ENCODE peak calls at places on chromosomes 6 and 20, in six cellular contexts. One of them, this sample, is unnamed. For H3K4me1, the result is how much of the 10 kb centered on the place peaks cover.

GRCh38 chr6:53043626-53044025 is 21.6 kb upstream of the FBXO9 start:
- DNase-seq in A549: no peak
- DNase-seq in ovary: no peak
- DNase-seq in SK-N-SH: no peak
- DNase-seq in tibial nerve: no peak
- DNase-seq in K562: no peak
- DNase-seq in this sample: no peak

GRCh38 chr6:92274588-92274987 is 1144.8 kb downstream of the EPHA7 start:
- DNase-seq in A549: no peak
- DNase-seq in ovary: no peak
- DNase-seq in SK-N-SH: no peak
- DNase-seq in tibial nerve: no peak
- DNase-seq in K562: no peak
- DNase-seq in this sample: no peak

GRCh38 chr6:35173068-35174042 is 32.2 kb upstream of the TCP11 start:
- DNase-seq in A549: no peak
- DNase-seq in ovary: no peak
- DNase-seq in SK-N-SH: no peak
- DNase-seq in tibial nerve: no peak
- DNase-seq in K562: no peak
- DNase-seq in this sample: no peak

GRCh38 chr20:59837623-59838394 is 95.6 kb downstream of the SYCP2 start:
- DNase-seq in A549: no peak
- DNase-seq in ovary: no peak
- DNase-seq in SK-N-SH: no peak
- DNase-seq in tibial nerve: no peak
- DNase-seq in K562: no peak
- DNase-seq in this sample: no peak

GRCh38 chr6:32685603-32686002 is 19.1 kb upstream of the HLA-DQB1 start:
- DNase-seq in A549: no peak
- DNase-seq in ovary: no peak
- DNase-seq in SK-N-SH: no peak
- DNase-seq in tibial nerve: no peak
- DNase-seq in K562: no peak
- DNase-seq in this sample: no peak

GRCh38 chr6:39365281-39366074 is 43.0 kb upstream of the KCNK16 start:
- DNase-seq in A549: no peak
- DNase-seq in ovary: no peak
- DNase-seq in SK-N-SH: no peak
- DNase-seq in tibial nerve: no peak
- DNase-seq in K562: no peak
- DNase-seq in this sample: no peak

GRCh38 chr20:10217517-10218410 is 866 bp upstream of the SNAP25 start:
- DNase-seq in A549: peak
- DNase-seq in ovary: peak
- DNase-seq in SK-N-SH: peak
- DNase-seq in tibial nerve: no peak
- DNase-seq in K562: no peak
- DNase-seq in this sample: no peak

GRCh38 chr20:10476319-10476724 is 41.2 kb downstream of the SLX4IP start:
- DNase-seq in A549: no peak
- DNase-seq in ovary: no peak
- DNase-seq in SK-N-SH: no peak
- DNase-seq in tibial nerve: no peak
- DNase-seq in K562: peak
- DNase-seq in this sample: no peak

GRCh38 chr20:47544240-47544639 is 42.6 kb downstream of the NCOA3 start:
- DNase-seq in A549: no peak
- DNase-seq in ovary: no peak
- DNase-seq in SK-N-SH: no peak
- DNase-seq in tibial nerve: no peak
- DNase-seq in K562: no peak
- DNase-seq in this sample: no peak

GRCh38 chr20:35318502-35319157 is 26.4 kb upstream of the FAM83C start:
- DNase-seq in A549: peak
- DNase-seq in ovary: no peak
- DNase-seq in SK-N-SH: no peak
- DNase-seq in tibial nerve: no peak
- DNase-seq in K562: no peak
- DNase-seq in this sample: peak

GRCh38 chr20:59583428-59584277 is 20.7 kb upstream of the PHACTR3 start:
- DNase-seq in A549: no peak
- DNase-seq in ovary: peak
- DNase-seq in SK-N-SH: no peak
- DNase-seq in tibial nerve: peak
- DNase-seq in K562: no peak
- DNase-seq in this sample: peak

GRCh38 chr20:38152175-38153010 is 12.7 kb downstream of the TGM2 start:
- DNase-seq in A549: peak
- DNase-seq in ovary: peak
- DNase-seq in SK-N-SH: peak
- DNase-seq in tibial nerve: peak
- DNase-seq in K562: no peak
- DNase-seq in this sample: peak

GRCh38 chr20:50594231-50594590 is 84.0 kb downstream of the PTPN1 start:
- DNase-seq in A549: no peak
- DNase-seq in ovary: no peak
- DNase-seq in SK-N-SH: no peak
- DNase-seq in tibial nerve: no peak
- DNase-seq in K562: no peak
- DNase-seq in this sample: no peak

GRCh38 chr20:57393321-57394086 is 2.3 kb downstream of the RBM38 start:
- DNase-seq in A549: no peak
- DNase-seq in ovary: peak
- DNase-seq in SK-N-SH: no peak
- DNase-seq in tibial nerve: no peak
- DNase-seq in K562: no peak
- DNase-seq in this sample: no peak

GRCh38 chr6:163327936-163328335 is 86.6 kb upstream of the QKI start:
- DNase-seq in A549: no peak
- DNase-seq in ovary: no peak
- DNase-seq in SK-N-SH: peak
- DNase-seq in tibial nerve: no peak
- DNase-seq in K562: no peak
- DNase-seq in this sample: no peak

GRCh38 chr6:6461138-6461537 is 127.4 kb upstream of the LY86 start:
- DNase-seq in A549: no peak
- DNase-seq in ovary: no peak
- DNase-seq in SK-N-SH: no peak
- DNase-seq in tibial nerve: no peak
- DNase-seq in K562: no peak
- DNase-seq in this sample: no peak

GRCh38 chr6:105740946-105741605 is 338.2 kb upstream of the PREP start:
- DNase-seq in A549: no peak
- DNase-seq in ovary: no peak
- DNase-seq in SK-N-SH: no peak
- DNase-seq in tibial nerve: no peak
- DNase-seq in K562: no peak
- DNase-seq in this sample: no peak

GRCh38 chr6:21648475-21649050 is 55.0 kb downstream of the SOX4 start:
- DNase-seq in A549: no peak
- DNase-seq in ovary: no peak
- DNase-seq in SK-N-SH: no peak
- DNase-seq in tibial nerve: no peak
- DNase-seq in K562: no peak
- DNase-seq in this sample: no peak

GRCh38 chr6:17365961-17366360 is 27.4 kb upstream of the CAP2 start:
- DNase-seq in A549: no peak
- DNase-seq in ovary: no peak
- DNase-seq in SK-N-SH: no peak
- DNase-seq in tibial nerve: no peak
- DNase-seq in K562: no peak
- DNase-seq in this sample: no peak

GRCh38 chr6:156933201-156934053 is 156.2 kb downstream of the ARID1B start:
- DNase-seq in A549: no peak
- DNase-seq in ovary: no peak
- DNase-seq in SK-N-SH: no peak
- DNase-seq in tibial nerve: no peak
- DNase-seq in K562: no peak
- DNase-seq in this sample: peak

GRCh38 chr6:140281794-140282193 is 907.3 kb upstream of the CITED2 start:
- DNase-seq in A549: no peak
- DNase-seq in ovary: no peak
- DNase-seq in SK-N-SH: no peak
- DNase-seq in tibial nerve: no peak
- DNase-seq in K562: no peak
- DNase-seq in this sample: no peak

GRCh38 chr6:28152531-28152930 is 10.8 kb downstream of the ZKSCAN8 start:
- DNase-seq in A549: no peak
- DNase-seq in ovary: no peak
- DNase-seq in SK-N-SH: no peak
- DNase-seq in tibial nerve: no peak
- DNase-seq in K562: no peak
- DNase-seq in this sample: no peak

GRCh38 chr20:23086931-23087411 is 847 bp upstream of the CD93 start:
- DNase-seq in A549: no peak
- DNase-seq in ovary: no peak
- DNase-seq in SK-N-SH: no peak
- DNase-seq in tibial nerve: no peak
- DNase-seq in K562: no peak
- DNase-seq in this sample: no peak

GRCh38 chr6:37680668-37681067 is 17.0 kb downstream of the MDGA1 start:
- DNase-seq in A549: no peak
- DNase-seq in ovary: no peak
- DNase-seq in SK-N-SH: no peak
- DNase-seq in tibial nerve: no peak
- DNase-seq in K562: no peak
- DNase-seq in this sample: no peak

GRCh38 chr20:20864346-20865096 is 152.1 kb upstream of the RALGAPA2 start:
- DNase-seq in A549: peak
- DNase-seq in ovary: no peak
- DNase-seq in SK-N-SH: no peak
- DNase-seq in tibial nerve: no peak
- DNase-seq in K562: no peak
- DNase-seq in this sample: no peak

GRCh38 chr6:118908441-118908840 is 14.5 kb downstream of the ASF1A start:
- DNase-seq in A549: no peak
- DNase-seq in ovary: no peak
- DNase-seq in SK-N-SH: no peak
- DNase-seq in tibial nerve: no peak
- DNase-seq in K562: no peak
- DNase-seq in this sample: no peak

GRCh38 chr6:44456070-44456965 is 68.8 kb downstream of the CDC5L start:
- DNase-seq in A549: peak
- DNase-seq in ovary: peak
- DNase-seq in SK-N-SH: peak
- DNase-seq in tibial nerve: no peak
- DNase-seq in K562: peak
- DNase-seq in this sample: peak

GRCh38 chr6:5287966-5288297 is 26.6 kb downstream of the FARS2 start:
- DNase-seq in A549: no peak
- DNase-seq in ovary: no peak
- DNase-seq in SK-N-SH: no peak
- DNase-seq in tibial nerve: no peak
- DNase-seq in K562: no peak
- DNase-seq in this sample: no peak

GRCh38 chr6:5285526-5285925 is 24.2 kb downstream of the FARS2 start:
- DNase-seq in A549: no peak
- DNase-seq in ovary: no peak
- DNase-seq in SK-N-SH: no peak
- DNase-seq in tibial nerve: no peak
- DNase-seq in K562: no peak
- DNase-seq in this sample: no peak

GRCh38 chr6:5287205-5287965 is 26.1 kb downstream of the FARS2 start:
- DNase-seq in A549: no peak
- DNase-seq in ovary: no peak
- DNase-seq in SK-N-SH: no peak
- DNase-seq in tibial nerve: no peak
- DNase-seq in K562: no peak
- DNase-seq in this sample: no peak

GRCh38 chr6:5285081-5285480 is 23.8 kb downstream of the FARS2 start:
- DNase-seq in A549: no peak
- DNase-seq in ovary: no peak
- DNase-seq in SK-N-SH: no peak
- DNase-seq in tibial nerve: no peak
- DNase-seq in K562: no peak
- DNase-seq in this sample: no peak

GRCh38 chr6:5286780-5287179 is 25.5 kb downstream of the FARS2 start:
- DNase-seq in A549: no peak
- DNase-seq in ovary: no peak
- DNase-seq in SK-N-SH: no peak
- DNase-seq in tibial nerve: no peak
- DNase-seq in K562: no peak
- DNase-seq in this sample: no peak
- H3K4me1 ChIP-seq in A549: under half
- H3K4me1 ChIP-seq in ovary: under half
- H3K4me1 ChIP-seq in SK-N-SH: under half
- H3K4me1 ChIP-seq in tibial nerve: under half
- H3K4me1 ChIP-seq in K562: under half
- H3K4me1 ChIP-seq in this sample: under half

GRCh38 chr20:62219992-62220665 is at the start of gene HRH3:
- DNase-seq in A549: no peak
- DNase-seq in ovary: peak
- DNase-seq in SK-N-SH: peak
- DNase-seq in tibial nerve: no peak
- DNase-seq in K562: peak
- DNase-seq in this sample: peak
- H3K27ac ChIP-seq in A549: no peak
- H3K27ac ChIP-seq in ovary: no peak
- H3K27ac ChIP-seq in SK-N-SH: no peak
- H3K27ac ChIP-seq in tibial nerve: no peak
- H3K27ac ChIP-seq in K562: no peak
- H3K27ac ChIP-seq in this sample: no peak

GRCh38 chr20:41897708-41898107 is 279.5 kb upstream of the CHD6 start:
- DNase-seq in A549: no peak
- DNase-seq in ovary: no peak
- DNase-seq in SK-N-SH: no peak
- DNase-seq in tibial nerve: no peak
- DNase-seq in K562: no peak
- DNase-seq in this sample: no peak
- TF ChIP-seq EP300 in A549: no peak
- TF ChIP-seq EP300 in ovary: no peak
- TF ChIP-seq EP300 in SK-N-SH: no peak
- TF ChIP-seq EP300 in tibial nerve: no peak
- TF ChIP-seq EP300 in K562: no peak
- TF ChIP-seq EP300 in this sample: no peak

DNA sequence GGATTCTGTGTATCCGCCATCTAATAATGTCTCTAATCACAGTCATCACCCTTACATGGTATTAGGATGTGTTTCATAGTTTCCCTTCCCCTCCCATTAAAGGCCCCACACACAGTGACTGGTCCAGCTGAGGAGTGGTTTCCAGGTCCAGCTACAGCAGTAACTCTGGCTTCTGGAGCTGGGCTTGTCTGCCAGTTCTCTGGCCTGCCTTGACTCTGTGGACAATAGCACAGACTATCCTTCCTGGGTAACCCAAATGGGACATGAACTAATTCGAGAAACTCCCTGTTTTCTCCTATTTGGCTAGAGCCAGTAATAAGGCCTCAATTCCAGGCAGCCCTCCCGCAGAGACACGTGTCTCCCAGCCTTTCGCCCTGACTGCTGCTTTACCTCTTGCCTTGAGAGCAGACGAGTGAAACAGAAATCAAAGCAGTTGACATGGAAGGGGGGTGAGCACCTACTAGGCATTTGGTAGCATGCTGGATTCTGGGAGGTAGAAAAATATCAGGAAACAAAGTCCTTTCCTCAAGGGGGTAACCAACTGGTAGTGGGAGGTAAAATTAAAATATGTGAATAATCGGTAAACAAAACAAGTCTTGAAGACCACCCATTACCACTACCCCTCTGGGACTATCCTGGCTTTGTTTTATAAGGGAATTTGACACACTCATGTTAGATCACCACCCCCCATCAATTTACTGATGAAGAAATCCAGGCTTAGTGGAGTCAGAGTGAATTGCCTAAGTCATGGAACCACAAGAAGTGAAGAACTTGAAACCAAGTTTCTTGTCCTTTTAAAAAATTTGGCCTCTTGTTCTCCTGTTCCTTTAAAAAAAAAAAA is 1.2 kb downstream of the TRAF3IP2 start:
- DNase-seq in A549: no peak
- DNase-seq in ovary: peak
- DNase-seq in SK-N-SH: no peak
- DNase-seq in tibial nerve: peak
- DNase-seq in K562: no peak
- DNase-seq in this sample: peak
- H3K4me1 ChIP-seq in A549: under half
- H3K4me1 ChIP-seq in ovary: under half
- H3K4me1 ChIP-seq in SK-N-SH: under half
- H3K4me1 ChIP-seq in tibial nerve: under half
- H3K4me1 ChIP-seq in K562: under half
- H3K4me1 ChIP-seq in this sample: under half

This sample was measured in stomach.